ENCODE peak calls at places on chromosome 5, in nine cellular contexts. A is BE2C, B is A549, D is pancreas, J is heart right ventricle, Y is lung, S is BJ, M is fibroblast of pulmonary artery, P is fibroblast of the aortic adventitia. V is an unnamed sample.
A peak's percentile ranks its signal among the peaks of the same experiment; 100 is the strongest.

GRCh38 chr5:68216737-68217231 is 1.2 kb downstream of the PIK3R1 start:
- DNase-seq in J (no peak), D (no peak), S (no peak), P (peak; percentile 46), Y (no peak), M (peak; percentile 36), A (no peak), B (peak; percentile 31), V (no peak)

GRCh38 chr5:53359906-53360305 is 120.5 kb upstream of the FST start:
- DNase-seq in D (no peak), M (peak; percentile 95), A (no peak), J (no peak), Y (no peak), B (no peak), S (no peak), P (peak; percentile 93), V (no peak)

GRCh38 chr5:131786036-131786435 is 10.8 kb downstream of the FNIP1 start:
- DNase-seq in Y (no peak), M (no peak), A (no peak), S (no peak), B (no peak), J (no peak), P (no peak), D (no peak), V (no peak)

GRCh38 chr5:154849791-154850201 is 607 bp downstream of the FAXDC2 start:
- DNase-seq in M (peak; percentile 89), P (peak; percentile 72), A (no peak), D (no peak), S (no peak), B (no peak), Y (no peak), J (no peak), V (peak; percentile 73)

GRCh38 chr5:50583621-50584020 is 82.8 kb upstream of the PARP8 start:
- DNase-seq in P (no peak), A (no peak), B (no peak), D (no peak), M (no peak), J (no peak), S (no peak), Y (no peak), V (no peak)

GRCh38 chr5:163596536-163596935 is 91.1 kb downstream of the MAT2B start:
- DNase-seq in Y (no peak), J (no peak), D (no peak), B (no peak), A (no peak), S (no peak), M (no peak), P (no peak), V (peak; percentile 55)

GRCh38 chr5:155616779-155617392 is 603.3 kb downstream of the KIF4B start:
- DNase-seq in D (peak; percentile 25), M (no peak), J (peak; percentile 18), P (no peak), A (peak; percentile 46), Y (no peak), B (peak; percentile 52), S (no peak), V (no peak)

GRCh38 chr5:141524604-141525597 is 36.0 kb downstream of the PCDHGC5 start:
- DNase-seq in D (peak; percentile 82), S (peak; percentile 85), J (peak; percentile 84), Y (peak; percentile 84), B (peak; percentile 92), A (peak; percentile 87), M (peak; percentile 98), P (peak; percentile 98), V (peak; percentile 99)

GRCh38 chr5:132082329-132083023 is 8.9 kb downstream of the CSF2 start:
- DNase-seq in M (no peak), B (no peak), P (no peak), J (no peak), S (no peak), A (no peak), Y (no peak), D (no peak), V (no peak)

GRCh38 chr5:128455861-128456361 is 82.1 kb downstream of the FBN2 start:
- DNase-seq in M (no peak), P (no peak), D (no peak), B (no peak), A (no peak), S (no peak), Y (no peak), J (no peak), V (no peak)

GRCh38 chr5:35736280-35736679 is 118.6 kb downstream of the SPEF2 start:
- DNase-seq in B (no peak), D (no peak), Y (no peak), P (no peak), M (no peak), S (no peak), A (no peak), J (no peak), V (no peak)

GRCh38 chr5:33401482-33402390 is 39.0 kb upstream of the TARS1 start:
- DNase-seq in A (no peak), D (no peak), Y (no peak), B (no peak), J (no peak), M (peak; percentile 65), S (peak; percentile 78), P (peak; percentile 89), V (peak; percentile 53)

GRCh38 chr5:79130781-79131180 is 19.2 kb downstream of the BHMT start:
- DNase-seq in S (no peak), M (no peak), D (no peak), B (no peak), A (peak; percentile 22), P (no peak), Y (no peak), J (no peak), V (peak; percentile 31)

GRCh38 chr5:73312872-73313510 is 135.6 kb downstream of the FOXD1 start:
- DNase-seq in D (no peak), M (no peak), P (no peak), J (no peak), Y (no peak), S (no peak), A (no peak), B (no peak), V (no peak)

GRCh38 chr5:165157209-165157608 is 1651.8 kb downstream of the MAT2B start:
- DNase-seq in A (no peak), J (no peak), S (no peak), P (no peak), B (no peak), M (no peak), Y (no peak), D (no peak), V (no peak)

GRCh38 chr5:39214912-39215709 is 4.3 kb downstream of the FYB1 start:
- DNase-seq in P (no peak), J (no peak), A (no peak), B (no peak), M (no peak), S (no peak), Y (no peak), D (no peak), V (no peak)

GRCh38 chr5:137646761-137647160 is 89.1 kb downstream of the KLHL3 start:
- DNase-seq in J (no peak), S (no peak), P (no peak), M (no peak), Y (no peak), A (no peak), D (no peak), B (no peak), V (no peak)

GRCh38 chr5:1341863-1342262 is 3.0 kb downstream of the CLPTM1L start:
- DNase-seq in M (no peak), D (no peak), A (no peak), P (no peak), J (no peak), B (no peak), S (no peak), Y (no peak), V (no peak)

GRCh38 chr5:169768416-169768815 is 131.3 kb downstream of the DOCK2 start:
- DNase-seq in Y (no peak), D (no peak), J (no peak), A (no peak), B (no peak), S (no peak), M (no peak), P (no peak), V (no peak)

DNA sequence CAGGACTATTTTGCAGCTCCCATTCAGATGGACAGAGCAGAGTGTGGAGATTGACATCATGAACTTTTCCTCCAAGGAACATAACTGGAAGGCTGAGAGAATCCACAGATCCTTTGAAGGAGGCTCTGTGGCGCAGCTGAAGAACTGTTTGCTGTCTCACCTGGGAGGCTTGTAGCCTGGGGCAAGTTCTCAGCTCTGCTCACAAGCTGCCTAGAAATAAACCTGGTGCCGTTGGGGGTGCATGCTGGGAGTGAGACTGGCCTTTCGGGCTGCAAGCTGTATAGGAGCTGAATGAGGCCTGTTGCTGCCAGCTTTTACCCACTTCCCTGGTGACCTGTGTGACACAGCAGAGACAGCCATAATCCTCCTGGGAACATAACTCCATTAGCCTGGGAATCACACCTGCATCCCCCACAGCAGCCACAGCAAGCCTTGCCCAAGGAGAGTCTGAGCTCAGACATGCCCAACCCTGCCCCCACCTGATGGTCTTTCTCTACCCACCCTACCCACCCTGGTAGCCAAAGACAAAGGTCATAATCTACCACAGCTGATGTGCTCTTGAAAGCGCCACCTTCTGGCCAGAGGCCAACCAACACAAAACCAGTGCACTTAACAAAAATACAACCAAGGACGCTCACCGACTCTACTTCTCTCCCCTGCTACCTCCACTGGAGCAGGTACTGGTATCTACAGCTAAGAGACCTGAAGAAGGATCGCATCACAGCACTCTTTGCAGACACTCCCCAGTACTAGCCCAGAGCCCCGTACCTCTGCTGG is 205.1 kb upstream of the MRPS30 start:
- DNase-seq in P (no peak), B (no peak), J (no peak), A (peak; percentile 18), S (no peak), Y (no peak), M (no peak), D (no peak), V (peak; percentile 12)
- TF ChIP-seq CTCF in P (no peak), B (no peak), J (no peak), A (no peak), S (no peak), Y (no peak), M (no peak), D (no peak), V (no peak)

GRCh38 chr5:156906807-156907206 is 56.2 kb downstream of the TIMD4 start:
- DNase-seq in D (no peak), S (no peak), Y (no peak), M (no peak), J (no peak), P (no peak), A (no peak), B (no peak), V (no peak)
- H3K4me3 ChIP-seq in D (no peak overlapping the region), S (no peak overlapping the region), Y (no peak overlapping the region), M (no peak overlapping the region), J (no peak overlapping the region), P (no peak overlapping the region), A (no peak overlapping the region), B (no peak overlapping the region), V (no peak overlapping the region)

GRCh38 chr5:158727771-158728311 is 371.9 kb downstream of the EBF1 start:
- DNase-seq in S (no peak), Y (peak; percentile 29), B (no peak), A (no peak), P (peak; percentile 50), D (no peak), M (peak; percentile 5), J (peak; percentile 60), V (peak; percentile 6)
- TF ChIP-seq CTCF in S (no peak), Y (no peak), B (no peak), A (no peak), P (no peak), D (no peak), M (no peak), J (no peak), V (no peak)

GRCh38 chr5:181056431-181056830 is 16.4 kb downstream of the BTNL9 start:
- DNase-seq in S (no peak), Y (no peak), J (no peak), D (no peak), P (no peak), A (no peak), B (no peak), M (no peak), V (no peak)
- H3K4me3 ChIP-seq in S (no peak overlapping the region), Y (no peak overlapping the region), J (no peak overlapping the region), D (no peak overlapping the region), P (no peak overlapping the region), A (no peak overlapping the region), B (no peak overlapping the region), M (no peak overlapping the region), V (no peak overlapping the region)